ENCODE peak calls at places on chromosomes 13 and 19, in eight cellular contexts. One of them, this sample, is unnamed.
A peak's percentile ranks its signal among the peaks of the same experiment; 100 is the strongest.

GRCh38 chr13:101018720-101019119 is 344.1 kb upstream of the TMTC4 start:
- DNase-seq in stimulated activated CD8-positive, alpha-beta memory T cell treated with anti-CD3 and anti-CD28 coated beads, Interleukin-12 subunit alpha, Interleukin-12 subunit beta, amount 100 ng/mL, for 4 hours: no peak
- DNase-seq in midbrain: no peak
- DNase-seq in NCI-H2029: no peak
- DNase-seq in SW480: peak; percentile 33
- DNase-seq in HFFc6: peak; percentile 70
- DNase-seq in A172: peak; percentile 95
- DNase-seq in stimulated activated CD4-positive, alpha-beta T cell treated with anti-CD3 and anti-CD28 coated beads, Interleukin-12 subunit alpha, Interleukin-12 subunit beta, amount 100 ng/mL, for 4 hours: no peak
- DNase-seq in this sample: no peak

GRCh38 chr19:32998722-32999121 is 26.7 kb downstream of the FAAP24 start:
- DNase-seq in A172: no peak
- DNase-seq in HFFc6: no peak
- DNase-seq in SW480: no peak
- DNase-seq in stimulated activated CD8-positive, alpha-beta memory T cell treated with anti-CD3 and anti-CD28 coated beads, Interleukin-12 subunit alpha, Interleukin-12 subunit beta, amount 100 ng/mL, for 4 hours: no peak
- DNase-seq in midbrain: no peak
- DNase-seq in stimulated activated CD4-positive, alpha-beta T cell treated with anti-CD3 and anti-CD28 coated beads, Interleukin-12 subunit alpha, Interleukin-12 subunit beta, amount 100 ng/mL, for 4 hours: no peak
- DNase-seq in NCI-H2029: no peak
- DNase-seq in this sample: no peak

GRCh38 chr13:54144809-54145208 is 1116.2 kb downstream of the OLFM4 start:
- DNase-seq in stimulated activated CD8-positive, alpha-beta memory T cell treated with anti-CD3 and anti-CD28 coated beads, Interleukin-12 subunit alpha, Interleukin-12 subunit beta, amount 100 ng/mL, for 4 hours: no peak
- DNase-seq in SW480: no peak
- DNase-seq in A172: no peak
- DNase-seq in NCI-H2029: no peak
- DNase-seq in HFFc6: no peak
- DNase-seq in midbrain: no peak
- DNase-seq in stimulated activated CD4-positive, alpha-beta T cell treated with anti-CD3 and anti-CD28 coated beads, Interleukin-12 subunit alpha, Interleukin-12 subunit beta, amount 100 ng/mL, for 4 hours: no peak
- DNase-seq in this sample: no peak

GRCh38 chr19:3323704-3324103 is 42.7 kb upstream of the NFIC start:
- DNase-seq in A172: no peak
- DNase-seq in stimulated activated CD4-positive, alpha-beta T cell treated with anti-CD3 and anti-CD28 coated beads, Interleukin-12 subunit alpha, Interleukin-12 subunit beta, amount 100 ng/mL, for 4 hours: no peak
- DNase-seq in stimulated activated CD8-positive, alpha-beta memory T cell treated with anti-CD3 and anti-CD28 coated beads, Interleukin-12 subunit alpha, Interleukin-12 subunit beta, amount 100 ng/mL, for 4 hours: no peak
- DNase-seq in HFFc6: no peak
- DNase-seq in NCI-H2029: no peak
- DNase-seq in SW480: no peak
- DNase-seq in midbrain: no peak
- DNase-seq in this sample: no peak

GRCh38 chr13:46850214-46850613 is 46.6 kb downstream of the HTR2A start:
- DNase-seq in stimulated activated CD4-positive, alpha-beta T cell treated with anti-CD3 and anti-CD28 coated beads, Interleukin-12 subunit alpha, Interleukin-12 subunit beta, amount 100 ng/mL, for 4 hours: no peak
- DNase-seq in NCI-H2029: no peak
- DNase-seq in A172: no peak
- DNase-seq in SW480: no peak
- DNase-seq in HFFc6: no peak
- DNase-seq in midbrain: no peak
- DNase-seq in stimulated activated CD8-positive, alpha-beta memory T cell treated with anti-CD3 and anti-CD28 coated beads, Interleukin-12 subunit alpha, Interleukin-12 subunit beta, amount 100 ng/mL, for 4 hours: no peak
- DNase-seq in this sample: no peak

GRCh38 chr13:23510544-23510916 is 59.7 kb upstream of the TNFRSF19 start:
- DNase-seq in midbrain: no peak
- DNase-seq in SW480: no peak
- DNase-seq in stimulated activated CD8-positive, alpha-beta memory T cell treated with anti-CD3 and anti-CD28 coated beads, Interleukin-12 subunit alpha, Interleukin-12 subunit beta, amount 100 ng/mL, for 4 hours: no peak
- DNase-seq in A172: no peak
- DNase-seq in stimulated activated CD4-positive, alpha-beta T cell treated with anti-CD3 and anti-CD28 coated beads, Interleukin-12 subunit alpha, Interleukin-12 subunit beta, amount 100 ng/mL, for 4 hours: no peak
- DNase-seq in HFFc6: peak; percentile 64
- DNase-seq in NCI-H2029: no peak
- DNase-seq in this sample: no peak

GRCh38 chr19:1910169-1910568 is 5.0 kb downstream of the ADAT3 start:
- DNase-seq in midbrain: no peak
- DNase-seq in SW480: no peak
- DNase-seq in stimulated activated CD8-positive, alpha-beta memory T cell treated with anti-CD3 and anti-CD28 coated beads, Interleukin-12 subunit alpha, Interleukin-12 subunit beta, amount 100 ng/mL, for 4 hours: no peak
- DNase-seq in HFFc6: peak; percentile 22
- DNase-seq in NCI-H2029: no peak
- DNase-seq in stimulated activated CD4-positive, alpha-beta T cell treated with anti-CD3 and anti-CD28 coated beads, Interleukin-12 subunit alpha, Interleukin-12 subunit beta, amount 100 ng/mL, for 4 hours: no peak
- DNase-seq in A172: no peak
- DNase-seq in this sample: no peak

GRCh38 chr13:105193026-105193425 is 1342.4 kb downstream of the EFNB2 start:
- DNase-seq in SW480: no peak
- DNase-seq in midbrain: peak; percentile 1
- DNase-seq in NCI-H2029: no peak
- DNase-seq in stimulated activated CD8-positive, alpha-beta memory T cell treated with anti-CD3 and anti-CD28 coated beads, Interleukin-12 subunit alpha, Interleukin-12 subunit beta, amount 100 ng/mL, for 4 hours: no peak
- DNase-seq in HFFc6: no peak
- DNase-seq in stimulated activated CD4-positive, alpha-beta T cell treated with anti-CD3 and anti-CD28 coated beads, Interleukin-12 subunit alpha, Interleukin-12 subunit beta, amount 100 ng/mL, for 4 hours: no peak
- DNase-seq in A172: no peak
- DNase-seq in this sample: no peak

GRCh38 chr19:41327076-41327475 is 17.1 kb downstream of the CCDC97 start:
- DNase-seq in stimulated activated CD4-positive, alpha-beta T cell treated with anti-CD3 and anti-CD28 coated beads, Interleukin-12 subunit alpha, Interleukin-12 subunit beta, amount 100 ng/mL, for 4 hours: no peak
- DNase-seq in midbrain: no peak
- DNase-seq in NCI-H2029: no peak
- DNase-seq in HFFc6: no peak
- DNase-seq in stimulated activated CD8-positive, alpha-beta memory T cell treated with anti-CD3 and anti-CD28 coated beads, Interleukin-12 subunit alpha, Interleukin-12 subunit beta, amount 100 ng/mL, for 4 hours: no peak
- DNase-seq in SW480: peak; percentile 62
- DNase-seq in A172: no peak
- DNase-seq in this sample: peak; percentile 64

GRCh38 chr19:49400034-49400433 is 12.0 kb downstream of the KASH5 start:
- DNase-seq in NCI-H2029: no peak
- DNase-seq in midbrain: no peak
- DNase-seq in A172: no peak
- DNase-seq in stimulated activated CD8-positive, alpha-beta memory T cell treated with anti-CD3 and anti-CD28 coated beads, Interleukin-12 subunit alpha, Interleukin-12 subunit beta, amount 100 ng/mL, for 4 hours: no peak
- DNase-seq in SW480: no peak
- DNase-seq in stimulated activated CD4-positive, alpha-beta T cell treated with anti-CD3 and anti-CD28 coated beads, Interleukin-12 subunit alpha, Interleukin-12 subunit beta, amount 100 ng/mL, for 4 hours: no peak
- DNase-seq in HFFc6: no peak
- DNase-seq in this sample: no peak

GRCh38 chr19:17778621-17779280 is 16.2 kb upstream of the B3GNT3 start:
- DNase-seq in midbrain: no peak
- DNase-seq in stimulated activated CD4-positive, alpha-beta T cell treated with anti-CD3 and anti-CD28 coated beads, Interleukin-12 subunit alpha, Interleukin-12 subunit beta, amount 100 ng/mL, for 4 hours: no peak
- DNase-seq in HFFc6: no peak
- DNase-seq in stimulated activated CD8-positive, alpha-beta memory T cell treated with anti-CD3 and anti-CD28 coated beads, Interleukin-12 subunit alpha, Interleukin-12 subunit beta, amount 100 ng/mL, for 4 hours: no peak
- DNase-seq in A172: no peak
- DNase-seq in SW480: no peak
- DNase-seq in NCI-H2029: no peak
- DNase-seq in this sample: no peak

GRCh38 chr13:31769581-31769980 is 30.3 kb downstream of the RXFP2 start:
- DNase-seq in stimulated activated CD4-positive, alpha-beta T cell treated with anti-CD3 and anti-CD28 coated beads, Interleukin-12 subunit alpha, Interleukin-12 subunit beta, amount 100 ng/mL, for 4 hours: no peak
- DNase-seq in NCI-H2029: no peak
- DNase-seq in stimulated activated CD8-positive, alpha-beta memory T cell treated with anti-CD3 and anti-CD28 coated beads, Interleukin-12 subunit alpha, Interleukin-12 subunit beta, amount 100 ng/mL, for 4 hours: no peak
- DNase-seq in midbrain: no peak
- DNase-seq in A172: no peak
- DNase-seq in SW480: no peak
- DNase-seq in HFFc6: no peak
- DNase-seq in this sample: no peak

GRCh38 chr13:112768795-112769411 is 79.1 kb downstream of the ATP11A start:
- DNase-seq in HFFc6: no peak
- DNase-seq in stimulated activated CD8-positive, alpha-beta memory T cell treated with anti-CD3 and anti-CD28 coated beads, Interleukin-12 subunit alpha, Interleukin-12 subunit beta, amount 100 ng/mL, for 4 hours: peak; percentile 13
- DNase-seq in A172: no peak
- DNase-seq in midbrain: no peak
- DNase-seq in SW480: no peak
- DNase-seq in NCI-H2029: no peak
- DNase-seq in stimulated activated CD4-positive, alpha-beta T cell treated with anti-CD3 and anti-CD28 coated beads, Interleukin-12 subunit alpha, Interleukin-12 subunit beta, amount 100 ng/mL, for 4 hours: no peak
- DNase-seq in this sample: no peak

This sample was measured in activated CD8-positive, alpha-beta memory T cell treated with anti-CD3 and anti-CD28 coated beads, Interleukin-2, amount 10 ng/mL, durations not matched to agents 7 days and 5 days.